ENCODE peak calls at places on chromosomes 5 and 9, in four cellular contexts. One of them, this sample, is unnamed.

GRCh38 chr5:76050131-76050530 is 33.1 kb upstream of the SV2C start:
- DNase-seq in GM12865: no peak
- DNase-seq in foreskin fibroblast: no peak
- DNase-seq in heart right ventricle: no peak
- DNase-seq in this sample: no peak

GRCh38 chr9:95584176-95584575 is 67.4 kb upstream of the PTCH1 start:
- DNase-seq in GM12865: no peak
- DNase-seq in foreskin fibroblast: no peak
- DNase-seq in heart right ventricle: no peak
- DNase-seq in this sample: no peak

GRCh38 chr5:36692791-36693763 is 86.7 kb downstream of the SLC1A3 start:
- DNase-seq in GM12865: peak
- DNase-seq in foreskin fibroblast: peak
- DNase-seq in heart right ventricle: peak
- DNase-seq in this sample: peak

GRCh38 chr9:108854641-108855528 is 901 bp downstream of the ACTL7B start:
- DNase-seq in GM12865: no peak
- DNase-seq in foreskin fibroblast: no peak
- DNase-seq in heart right ventricle: no peak
- DNase-seq in this sample: no peak

GRCh38 chr9:23821400-23822181 is 4.4 kb downstream of the ELAVL2 start:
- DNase-seq in GM12865: no peak
- DNase-seq in foreskin fibroblast: no peak
- DNase-seq in heart right ventricle: peak
- DNase-seq in this sample: no peak

GRCh38 chr9:38641985-38642864 is 21.8 kb upstream of the ANKRD18A start:
- DNase-seq in GM12865: peak
- DNase-seq in foreskin fibroblast: no peak
- DNase-seq in heart right ventricle: no peak
- DNase-seq in this sample: no peak

GRCh38 chr5:5158472-5158895 is 18.4 kb downstream of the ADAMTS16 start:
- DNase-seq in GM12865: no peak
- DNase-seq in foreskin fibroblast: no peak
- DNase-seq in heart right ventricle: no peak
- DNase-seq in this sample: no peak

GRCh38 chr5:112348387-112348786 is 70.7 kb downstream of the EPB41L4A start:
- DNase-seq in GM12865: peak
- DNase-seq in foreskin fibroblast: no peak
- DNase-seq in heart right ventricle: no peak
- DNase-seq in this sample: no peak

GRCh38 chr5:150137168-150137957 is 18.3 kb downstream of the PDGFRB start:
- DNase-seq in GM12865: no peak
- DNase-seq in foreskin fibroblast: no peak
- DNase-seq in heart right ventricle: peak
- DNase-seq in this sample: no peak

GRCh38 chr5:88203977-88204735 is 64.5 kb downstream of the TMEM161B start:
- DNase-seq in GM12865: no peak
- DNase-seq in foreskin fibroblast: no peak
- DNase-seq in heart right ventricle: no peak
- DNase-seq in this sample: no peak

GRCh38 chr5:133814152-133814551 is 154.3 kb downstream of the C5orf15 start:
- DNase-seq in GM12865: no peak
- DNase-seq in foreskin fibroblast: no peak
- DNase-seq in heart right ventricle: no peak
- DNase-seq in this sample: no peak

GRCh38 chr9:128280084-128280622 is 4.1 kb downstream of the SWI5 start:
- DNase-seq in GM12865: no peak
- DNase-seq in foreskin fibroblast: no peak
- DNase-seq in heart right ventricle: no peak
- DNase-seq in this sample: no peak

GRCh38 chr5:174522641-174523260 is 201.6 kb upstream of the MSX2 start:
- DNase-seq in GM12865: no peak
- DNase-seq in foreskin fibroblast: no peak
- DNase-seq in heart right ventricle: no peak
- DNase-seq in this sample: no peak

GRCh38 chr9:134268308-134268724 is 57.9 kb upstream of the RXRA start:
- DNase-seq in GM12865: peak
- DNase-seq in foreskin fibroblast: no peak
- DNase-seq in heart right ventricle: no peak
- DNase-seq in this sample: no peak

GRCh38 chr5:125576823-125577222 is 830.4 kb upstream of the ZNF608 start:
- DNase-seq in GM12865: no peak
- DNase-seq in foreskin fibroblast: no peak
- DNase-seq in heart right ventricle: no peak
- DNase-seq in this sample: no peak

GRCh38 chr5:75059887-75060286 is 7.5 kb upstream of the GCNT4 start:
- DNase-seq in GM12865: no peak
- DNase-seq in foreskin fibroblast: no peak
- DNase-seq in heart right ventricle: no peak
- DNase-seq in this sample: no peak

GRCh38 chr9:35164711-35165110 is 2.9 kb downstream of the UNC13B start:
- DNase-seq in GM12865: peak
- DNase-seq in foreskin fibroblast: peak
- DNase-seq in heart right ventricle: no peak
- DNase-seq in this sample: no peak

GRCh38 chr9:35162605-35163315 is 951 bp downstream of the UNC13B start:
- DNase-seq in GM12865: no peak
- DNase-seq in foreskin fibroblast: no peak
- DNase-seq in heart right ventricle: no peak
- DNase-seq in this sample: no peak

GRCh38 chr9:35163413-35163812 is 1.6 kb downstream of the UNC13B start:
- DNase-seq in GM12865: no peak
- DNase-seq in foreskin fibroblast: no peak
- DNase-seq in heart right ventricle: no peak
- DNase-seq in this sample: no peak

GRCh38 chr9:35158501-35159280 is 3.1 kb upstream of the UNC13B start:
- DNase-seq in GM12865: peak
- DNase-seq in foreskin fibroblast: no peak
- DNase-seq in heart right ventricle: no peak
- DNase-seq in this sample: no peak

DNA sequence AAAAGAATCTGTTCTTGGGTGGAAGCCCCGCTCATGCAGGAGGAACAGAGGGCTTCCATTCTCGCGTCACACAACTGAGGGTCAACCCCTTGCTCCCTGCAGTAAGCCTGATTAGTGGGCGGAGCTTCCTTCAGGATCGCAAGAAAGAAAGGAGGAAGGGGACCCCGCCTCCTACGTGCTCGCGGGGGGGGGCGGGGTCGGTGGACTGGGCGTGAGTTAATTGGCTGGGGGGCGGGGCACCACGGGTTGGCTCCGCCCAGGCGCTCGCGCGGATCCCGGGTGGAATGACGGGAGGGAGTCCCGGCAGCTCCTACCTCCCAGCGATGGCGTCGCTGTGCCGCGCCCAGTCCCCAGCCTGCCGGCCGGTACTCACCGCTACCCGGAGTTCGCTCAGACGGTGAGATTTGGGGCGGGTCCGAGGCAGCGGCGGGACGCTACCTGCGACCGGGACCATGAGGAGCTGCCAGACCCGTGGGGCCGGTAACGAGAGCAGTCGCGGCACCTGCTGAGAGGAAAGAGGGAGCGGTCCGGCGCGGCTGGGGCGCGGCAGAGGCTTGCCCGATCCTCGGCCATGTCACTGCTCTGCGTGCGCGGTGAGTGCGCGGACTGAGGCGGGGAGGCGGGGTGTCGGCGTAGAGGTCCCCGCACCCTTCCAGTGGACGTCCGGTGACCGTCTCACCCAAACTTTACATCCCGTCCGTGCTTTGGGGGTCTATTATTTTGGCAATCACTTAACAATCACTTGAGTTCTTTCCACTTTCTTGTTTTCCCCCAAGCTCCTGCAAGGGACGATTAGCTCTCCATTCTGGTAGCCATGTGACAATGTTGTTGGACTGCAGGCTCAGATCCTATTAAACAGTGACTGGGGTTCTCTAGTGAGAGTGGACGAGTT is at the start of gene UNC13B:
- DNase-seq in GM12865: peak
- DNase-seq in foreskin fibroblast: peak
- DNase-seq in heart right ventricle: peak
- DNase-seq in this sample: peak
- TF ChIP-seq CTCF in GM12865: no peak
- TF ChIP-seq CTCF in foreskin fibroblast: peak
- TF ChIP-seq CTCF in heart right ventricle: peak
- TF ChIP-seq CTCF in this sample: peak

GRCh38 chr5:176619203-176619568 is 9.2 kb upstream of the GPRIN1 start:
- DNase-seq in GM12865: peak
- DNase-seq in foreskin fibroblast: peak
- DNase-seq in heart right ventricle: peak
- DNase-seq in this sample: peak
- TF ChIP-seq CTCF in GM12865: peak
- TF ChIP-seq CTCF in foreskin fibroblast: peak
- TF ChIP-seq CTCF in heart right ventricle: peak
- TF ChIP-seq CTCF in this sample: peak

GRCh38 chr9:5085993-5086392 is 99.4 kb downstream of the INSL6 start:
- DNase-seq in GM12865: no peak
- DNase-seq in foreskin fibroblast: no peak
- DNase-seq in heart right ventricle: no peak
- DNase-seq in this sample: no peak

DNA sequence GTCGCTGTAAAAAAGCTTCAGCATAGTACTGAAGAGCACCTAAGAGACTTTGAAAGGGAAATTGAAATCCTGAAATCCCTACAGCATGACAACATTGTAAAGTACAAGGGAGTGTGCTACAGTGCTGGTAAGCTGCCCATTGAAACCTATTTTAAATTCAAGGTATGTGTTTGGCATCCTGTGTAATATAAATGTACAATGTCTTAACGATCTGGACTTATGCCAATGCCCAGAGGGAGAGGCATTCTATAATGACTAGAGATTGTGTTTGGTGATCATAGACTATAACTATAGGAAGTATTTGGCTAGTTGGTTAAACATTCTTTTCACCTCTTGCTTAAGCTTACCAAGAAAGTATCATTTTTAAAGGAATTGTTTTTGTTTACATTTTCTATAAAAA is 95.7 kb downstream of the INSL6 start:
- DNase-seq in GM12865: no peak
- DNase-seq in foreskin fibroblast: no peak
- DNase-seq in heart right ventricle: no peak
- DNase-seq in this sample: no peak
- TF ChIP-seq CTCF in GM12865: no peak
- TF ChIP-seq CTCF in foreskin fibroblast: no peak
- TF ChIP-seq CTCF in heart right ventricle: no peak
- TF ChIP-seq CTCF in this sample: no peak

DNA sequence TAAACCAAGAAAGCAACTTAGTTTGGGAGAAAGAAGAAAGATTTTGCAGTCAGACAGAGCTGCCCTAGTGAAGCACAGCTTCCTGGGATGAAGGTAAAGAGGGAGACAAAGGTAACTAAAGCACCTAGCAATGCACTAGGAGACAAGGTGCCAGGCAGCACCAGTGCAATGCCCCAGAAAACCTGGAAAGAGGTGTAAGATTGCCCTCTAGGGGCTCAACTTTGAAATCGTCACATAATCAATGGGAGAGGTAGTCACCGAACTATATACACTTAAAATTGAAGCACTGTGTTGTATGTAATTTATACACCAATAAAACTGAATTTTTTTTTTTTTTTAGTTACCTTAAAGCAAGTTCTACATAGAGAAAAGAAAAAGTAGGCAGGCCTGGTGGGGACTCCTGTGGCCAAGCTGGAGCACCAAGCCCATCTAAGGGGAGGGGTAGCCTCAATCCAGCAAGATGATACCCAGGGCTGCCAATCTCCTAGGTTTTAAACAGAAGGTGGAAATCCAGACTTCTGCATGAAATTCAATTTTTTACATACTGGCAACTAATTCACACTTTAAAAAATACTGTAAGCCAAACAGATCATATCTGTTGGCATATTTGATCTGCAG is 48.2 kb downstream of the CDK5RAP2 start:
- DNase-seq in GM12865: peak
- DNase-seq in foreskin fibroblast: no peak
- DNase-seq in heart right ventricle: no peak
- DNase-seq in this sample: no peak
- TF ChIP-seq CTCF in GM12865: no peak
- TF ChIP-seq CTCF in foreskin fibroblast: peak
- TF ChIP-seq CTCF in heart right ventricle: peak
- TF ChIP-seq CTCF in this sample: peak

DNA sequence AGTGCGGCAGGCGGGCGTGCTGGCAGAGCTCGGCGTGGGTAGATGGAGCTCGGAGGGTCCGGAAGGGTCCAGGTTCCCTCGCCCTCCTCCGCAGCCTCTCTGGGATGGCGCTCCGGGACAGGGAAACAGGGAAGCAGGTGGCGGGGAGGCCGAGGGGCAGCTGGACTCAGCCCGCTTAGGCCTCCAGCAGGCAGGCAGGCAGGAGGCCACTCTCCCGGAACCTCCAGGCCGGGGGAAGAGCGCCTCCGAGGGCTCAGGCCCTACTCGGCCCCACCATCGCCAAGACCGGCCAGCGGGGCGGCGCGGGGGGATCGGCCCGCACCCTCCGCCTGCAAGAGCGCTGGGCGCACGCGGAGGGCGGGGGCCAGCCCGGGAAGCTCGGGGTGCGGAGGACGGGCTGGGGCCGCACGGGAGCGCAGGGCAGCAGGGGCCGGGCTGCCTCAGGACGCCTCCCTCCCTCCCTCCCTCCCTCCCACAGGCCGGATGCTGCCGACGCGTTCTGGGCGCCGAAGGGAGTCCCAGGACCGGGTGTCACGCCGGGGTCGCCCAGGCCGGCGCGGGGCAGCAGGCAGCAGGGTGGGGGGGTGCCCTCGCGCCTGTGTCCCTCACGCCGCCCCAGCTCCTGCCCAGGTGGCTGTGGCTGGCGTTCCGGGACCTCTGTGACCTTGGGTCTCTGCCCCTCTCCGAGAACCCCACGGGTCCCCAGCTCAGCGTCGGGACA is 977 bp downstream of the MGAT4B start:
- DNase-seq in GM12865: peak
- DNase-seq in foreskin fibroblast: peak
- DNase-seq in heart right ventricle: peak
- DNase-seq in this sample: no peak
- TF ChIP-seq CTCF in GM12865: no peak
- TF ChIP-seq CTCF in foreskin fibroblast: no peak
- TF ChIP-seq CTCF in heart right ventricle: no peak
- TF ChIP-seq CTCF in this sample: no peak

GRCh38 chr5:126776499-126777256 is at the start of gene LMNB1:
- DNase-seq in GM12865: peak
- DNase-seq in foreskin fibroblast: peak
- DNase-seq in heart right ventricle: peak
- DNase-seq in this sample: peak
- TF ChIP-seq CTCF in GM12865: no peak
- TF ChIP-seq CTCF in foreskin fibroblast: no peak
- TF ChIP-seq CTCF in heart right ventricle: no peak
- TF ChIP-seq CTCF in this sample: peak